ENCODE peak calls at places on chromosomes 5 and 9, in five cellular contexts. X, S, M, P and R are unnamed samples.
A peak's percentile ranks its signal among the peaks of the same experiment; 100 is the strongest.

GRCh38 chr5:14270212-14270702 is 127.1 kb downstream of the TRIO start:
- DNase-seq in M (peak; percentile 60), S (peak; percentile 30), X (peak; percentile 75), P (peak; percentile 35), R (no peak)

GRCh38 chr5:83964235-83964634 is 243.6 kb upstream of the HAPLN1 start:
- DNase-seq in X (no peak), M (no peak), S (peak; percentile 1), P (no peak), R (no peak)

GRCh38 chr5:54882101-54882500 is 103.3 kb downstream of the ESM1 start:
- DNase-seq in M (no peak), P (no peak), S (no peak), X (peak; percentile 61), R (no peak)

GRCh38 chr5:68304421-68305052 is 89.0 kb downstream of the PIK3R1 start:
- DNase-seq in P (peak; percentile 64), M (no peak), X (peak; percentile 64), S (no peak), R (no peak)

GRCh38 chr9:112443200-112443599 is 43.4 kb upstream of the KIAA1958 start:
- DNase-seq in P (peak; percentile 42), X (peak; percentile 34), M (no peak), S (peak; percentile 33), R (no peak)

GRCh38 chr5:167816354-167816753 is 475.1 kb upstream of the WWC1 start:
- DNase-seq in P (peak; percentile 9), X (no peak), S (peak; percentile 28), M (no peak), R (no peak)

GRCh38 chr5:15798006-15798405 is 298.0 kb downstream of the FBXL7 start:
- DNase-seq in S (no peak), M (no peak), P (no peak), X (no peak), R (no peak)

GRCh38 chr9:91978739-91979414 is 28.8 kb upstream of the ROR2 start:
- DNase-seq in P (peak; percentile 39), X (peak; percentile 71), S (peak; percentile 40), M (no peak), R (no peak)

GRCh38 chr5:81675420-81675819 is 75.5 kb downstream of the SSBP2 start:
- DNase-seq in M (no peak), S (no peak), P (no peak), X (no peak), R (no peak)

GRCh38 chr9:70826562-70826961 is 294.9 kb downstream of the TRPM3 start:
- DNase-seq in P (no peak), M (no peak), X (no peak), S (no peak), R (no peak)

GRCh38 chr5:57209316-57210040 is 35.6 kb downstream of the GPBP1 start:
- DNase-seq in P (peak; percentile 28), M (no peak), X (peak; percentile 54), S (peak; percentile 8), R (peak; percentile 26)

GRCh38 chr5:65391591-65391990 is 90.1 kb downstream of the ADAMTS6 start:
- DNase-seq in S (no peak), X (no peak), P (no peak), M (no peak), R (no peak)

GRCh38 chr9:128245293-128246151 is 30.3 kb downstream of the GOLGA2 start:
- DNase-seq in M (no peak), S (peak; percentile 71), P (no peak), X (no peak), R (no peak)